ENCODE peak calls at places on chromosomes 1 and 21, in ten cellular contexts. O is coronary artery, G is fibroblast of pulmonary artery, Z is GM23338, L is fibroblast of lung, X is glutamatergic neuron, W is pancreas, U is neural crest cell, Q is psoas muscle, I is cardiac muscle cell. V is an unnamed sample.
A peak's percentile ranks its signal among the peaks of the same experiment; 100 is the strongest.

GRCh38 chr1:57156907-57157306 is 191.1 kb upstream of the C8B start:
- DNase-seq in W (no peak), Z (no peak), O (no peak), Q (no peak), U (no peak), I (no peak), L (peak; percentile 20), X (no peak), G (no peak), V (no peak)

GRCh38 chr1:53398091-53398490 is 61.1 kb upstream of the DMRTB1 start:
- DNase-seq in W (no peak), Z (no peak), I (no peak), Q (no peak), X (no peak), L (no peak), U (no peak), O (peak; percentile 55), G (peak; percentile 9), V (no peak)

GRCh38 chr1:17485280-17485679 is 45.8 kb upstream of the RCC2 start:
- DNase-seq in G (peak; percentile 41), O (no peak), X (peak; percentile 33), U (no peak), L (no peak), I (peak; percentile 43), Q (no peak), Z (peak; percentile 77), W (no peak), V (peak; percentile 38)

GRCh38 chr1:30787266-30787665 is 29.7 kb upstream of the LAPTM5 start:
- DNase-seq in L (no peak), X (no peak), O (no peak), U (no peak), W (no peak), G (no peak), Q (no peak), Z (no peak), I (no peak), V (no peak)

GRCh38 chr1:87243573-87243972 is 85.1 kb upstream of the LMO4 start:
- DNase-seq in I (peak; percentile 42), G (peak; percentile 39), O (no peak), Q (no peak), X (no peak), U (no peak), W (no peak), L (peak; percentile 91), Z (no peak), V (no peak)

GRCh38 chr1:174883361-174883760 is 116.4 kb upstream of the CACYBP start:
- DNase-seq in G (peak; percentile 37), Z (peak; percentile 47), U (no peak), W (no peak), X (no peak), Q (no peak), L (peak; percentile 61), O (no peak), I (peak; percentile 52), V (peak; percentile 62)

GRCh38 chr21:28439852-28440251 is 552.8 kb downstream of the LTN1 start:
- DNase-seq in Q (no peak), W (no peak), G (no peak), L (no peak), I (no peak), X (no peak), O (no peak), Z (no peak), U (no peak), V (no peak)

GRCh38 chr1:165897326-165898303 is 70.2 kb downstream of the UCK2 start:
- DNase-seq in Q (no peak), O (no peak), I (peak; percentile 49), U (no peak), G (peak; percentile 56), Z (no peak), X (no peak), L (peak; percentile 34), W (no peak), V (peak; percentile 74)

GRCh38 chr1:95384570-95384969 is 150.6 kb downstream of the RWDD3 start:
- DNase-seq in I (peak; percentile 4), Z (peak; percentile 83), G (peak; percentile 2), X (no peak), U (peak; percentile 36), L (peak; percentile 3), Q (no peak), O (no peak), W (peak; percentile 24), V (peak; percentile 65)

GRCh38 chr1:214967865-214968575 is 114.5 kb upstream of the KCNK2 start:
- DNase-seq in Q (no peak), Z (no peak), U (no peak), X (no peak), W (no peak), I (peak; percentile 27), L (peak; percentile 81), G (peak; percentile 37), O (no peak), V (no peak)

GRCh38 chr1:230356190-230356589 is 69.9 kb downstream of the PGBD5 start:
- DNase-seq in O (no peak), Z (no peak), G (no peak), X (no peak), L (no peak), Q (no peak), I (no peak), W (no peak), U (no peak), V (no peak)

GRCh38 chr1:12616709-12617373 is 1.2 kb downstream of the DHRS3 start:
- DNase-seq in Q (peak; percentile 80), U (no peak), I (no peak), Z (no peak), W (peak; percentile 42), X (no peak), L (no peak), G (no peak), O (no peak), V (peak; percentile 36)

GRCh38 chr21:32412998-32413504 is 545 bp downstream of the EVA1C start:
- DNase-seq in I (peak; percentile 31), U (no peak), X (peak; percentile 26), Q (peak; percentile 68), L (no peak), G (peak; percentile 50), W (peak; percentile 50), O (peak; percentile 85), Z (peak; percentile 63), V (peak; percentile 58)
- TF ChIP-seq CTCF in I (no peak), U (no peak), X (no peak), Q (no peak), L (peak; percentile 2), G (peak; percentile 4), W (no peak), O (no peak), Z (peak; percentile 24), V (no peak)

DNA sequence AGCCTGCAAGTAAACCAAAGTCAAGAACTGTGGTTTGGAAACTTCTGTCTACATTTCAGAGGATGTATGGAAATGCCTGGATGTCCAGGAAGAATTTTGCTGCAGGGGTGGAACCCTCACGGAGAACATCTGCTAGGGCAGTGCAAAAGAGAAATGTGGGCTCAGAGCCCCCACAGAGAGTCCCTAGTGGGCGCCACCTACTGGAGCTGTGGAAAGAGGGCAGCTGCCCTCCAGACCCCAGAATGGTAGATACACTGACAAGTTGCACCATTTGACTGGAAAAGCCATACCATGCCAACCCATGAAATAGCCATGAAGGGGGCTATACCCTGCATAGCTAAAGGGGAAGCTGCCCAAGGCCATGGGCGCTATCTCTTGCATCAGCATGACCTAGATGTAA is 1672.4 kb downstream of the KCNT2 start:
- DNase-seq in Z (no peak), I (no peak), X (no peak), W (no peak), G (no peak), U (no peak), Q (no peak), O (no peak), L (no peak), V (no peak)
- TF ChIP-seq CTCF in Z (peak; percentile 48), I (no peak), X (no peak), W (no peak), G (no peak), U (no peak), Q (no peak), O (no peak), L (no peak), V (no peak)

GRCh38 chr1:113901171-113901570 is 3.4 kb downstream of the AP4B1 start:
- DNase-seq in X (no peak), U (no peak), I (no peak), Z (no peak), G (no peak), L (no peak), O (no peak), Q (no peak), W (no peak), V (no peak)

GRCh38 chr1:113903496-113904291 is 905 bp downstream of the AP4B1 start:
- DNase-seq in Q (no peak), Z (no peak), I (no peak), L (no peak), O (no peak), U (no peak), G (no peak), X (no peak), W (no peak), V (peak; percentile 15)

GRCh38 chr1:113905435-113905861 is 322 bp downstream of the DCLRE1B start:
- DNase-seq in W (no peak), O (no peak), I (no peak), L (no peak), X (peak; percentile 22), U (no peak), Z (peak; percentile 88), Q (no peak), G (no peak), V (peak; percentile 17)

GRCh38 chr1:113904292-113904673 is 316 bp downstream of the AP4B1 start:
- DNase-seq in U (no peak), G (no peak), O (no peak), Z (peak; percentile 79), X (no peak), W (no peak), L (no peak), I (no peak), Q (no peak), V (no peak)

DNA sequence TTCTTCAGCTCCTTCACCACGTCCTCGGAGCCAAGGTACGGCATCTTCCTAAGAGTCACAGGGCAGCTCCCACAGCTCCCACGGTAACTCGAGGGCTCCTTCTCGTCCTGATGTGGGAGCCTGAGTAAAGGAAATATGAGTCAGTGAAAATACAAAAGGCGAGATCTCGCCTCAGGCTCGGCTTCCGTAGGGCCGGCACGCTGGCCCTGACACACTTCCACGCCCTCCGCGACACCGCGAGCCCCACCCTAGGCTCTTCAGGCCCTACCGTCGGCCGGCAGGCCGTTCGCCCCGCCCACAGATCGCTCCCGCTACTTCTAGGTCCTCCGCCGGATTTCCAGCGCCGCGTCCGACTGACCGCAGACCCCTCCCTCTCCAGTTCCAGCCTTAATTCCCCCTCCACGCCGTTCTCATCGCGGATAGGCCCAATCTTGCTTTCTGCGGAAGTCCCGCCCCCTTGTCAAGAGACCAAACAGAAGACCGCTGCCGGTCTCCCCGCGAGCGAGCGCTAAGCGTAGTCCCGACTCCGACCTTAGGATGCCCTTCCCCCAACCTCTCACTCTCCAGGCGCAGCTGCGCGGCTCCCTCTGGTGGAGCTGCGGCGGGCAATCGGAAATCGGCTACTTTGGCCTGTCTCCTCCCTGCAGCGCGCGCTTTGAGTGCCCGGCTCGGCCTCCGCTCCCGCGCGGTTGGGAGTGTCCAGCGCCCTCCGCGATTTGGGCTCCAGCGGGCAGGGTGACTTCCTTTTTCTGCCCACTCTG is at the start of the genes AP4B1 and DCLRE1B:
- DNase-seq in X (peak; percentile 97), Q (peak; percentile 100), I (peak; percentile 100), G (peak; percentile 100), Z (peak; percentile 100), O (peak; percentile 99), U (peak; percentile 95), W (peak; percentile 99), L (peak; percentile 100), V (peak; percentile 99)
- TF ChIP-seq CTCF in X (peak; percentile 24), Q (peak; percentile 70), I (peak; percentile 65), G (peak; percentile 59), Z (peak; percentile 10), O (peak; percentile 60), U (peak; percentile 64), W (peak; percentile 23), L (peak; percentile 68), V (peak; percentile 49)

GRCh38 chr1:39378377-39378776 is 113.1 kb upstream of the BMP8A start:
- DNase-seq in O (no peak), W (no peak), I (no peak), X (no peak), L (no peak), U (no peak), G (no peak), Q (no peak), Z (peak; percentile 77), V (peak; percentile 80)
- TF ChIP-seq CTCF in O (no peak), W (peak; percentile 39), I (peak; percentile 40), X (no peak), L (peak; percentile 43), U (peak; percentile 61), G (peak; percentile 49), Q (no peak), Z (peak; percentile 78), V (peak; percentile 41)

V was measured in MCF 10A.